ENCODE peak calls at places on chromosome 21, in six cellular contexts. O is H1, K is K562, D is HL-60, S is GM12878, V is HepG2. J is an unnamed sample.

GRCh38 chr21:37436180-37436579 is 69.6 kb downstream of the DYRK1A start:
- DNase-seq in O (no peak), S (no peak), K (no peak), D (no peak), V (no peak), J (no peak)

GRCh38 chr21:38929137-38929536 is 123.4 kb downstream of the ETS2 start:
- DNase-seq in D (no peak), S (no peak), K (no peak), V (no peak), O (no peak), J (no peak)

GRCh38 chr21:32494946-32495703 is 82.6 kb downstream of the EVA1C start:
- DNase-seq in O (no peak), S (no peak), K (no peak), V (no peak), D (no peak), J (no peak)

GRCh38 chr21:27645285-27645684 is 678.4 kb upstream of the ADAMTS5 start:
- DNase-seq in K (no peak), O (no peak), D (no peak), V (no peak), S (no peak), J (no peak)

GRCh38 chr21:26966978-26967913 is at the start of gene ADAMTS5:
- DNase-seq in S (no peak), K (no peak), V (no peak), D (peak), O (no peak), J (peak)

GRCh38 chr21:14762734-14763694 is 216.9 kb upstream of the SAMSN1 start:
- DNase-seq in O (no peak), S (peak), K (peak), V (no peak), D (peak), J (no peak)

GRCh38 chr21:37670883-37671282 is 245.4 kb downstream of the KCNJ6 start:
- DNase-seq in O (no peak), D (no peak), S (no peak), K (no peak), V (peak), J (no peak)

GRCh38 chr21:43793243-43793642 is 3.9 kb downstream of the RRP1 start:
- DNase-seq in D (no peak), V (no peak), O (no peak), S (no peak), K (no peak), J (no peak)

GRCh38 chr21:38712076-38712475 is 93.7 kb upstream of the ETS2 start:
- DNase-seq in S (no peak), K (peak), D (no peak), V (peak), O (peak), J (peak)

GRCh38 chr21:37036177-37036576 is 29.7 kb downstream of the RIPPLY3 start:
- DNase-seq in O (no peak), D (no peak), S (no peak), V (no peak), K (no peak), J (no peak)

DNA sequence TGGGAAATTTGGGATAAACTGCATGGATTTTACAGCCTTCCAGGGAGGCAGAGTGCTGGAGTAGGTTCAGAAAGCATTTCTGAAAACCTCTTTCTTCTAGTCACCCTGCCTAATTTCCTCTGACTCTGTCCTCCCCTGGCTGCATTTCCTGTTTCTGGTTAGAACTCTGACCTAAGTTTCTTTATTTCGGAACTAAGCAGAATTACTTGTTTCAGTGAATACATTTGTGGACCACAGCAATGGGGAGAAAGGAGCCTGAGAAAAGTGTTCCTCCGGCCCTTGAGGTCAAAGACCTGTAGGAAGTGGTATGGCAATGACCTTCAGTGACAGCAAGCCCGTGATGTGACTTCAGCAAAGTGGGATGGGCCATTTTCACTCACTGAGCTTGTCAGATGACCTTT is 173.4 kb upstream of the RUNX1 start:
- DNase-seq in S (peak), V (no peak), K (no peak), O (no peak), D (no peak), J (no peak)
- TF ChIP-seq GABPA in S (no peak), V (no peak), K (peak), O (no peak), D (no peak), J (no peak)

DNA sequence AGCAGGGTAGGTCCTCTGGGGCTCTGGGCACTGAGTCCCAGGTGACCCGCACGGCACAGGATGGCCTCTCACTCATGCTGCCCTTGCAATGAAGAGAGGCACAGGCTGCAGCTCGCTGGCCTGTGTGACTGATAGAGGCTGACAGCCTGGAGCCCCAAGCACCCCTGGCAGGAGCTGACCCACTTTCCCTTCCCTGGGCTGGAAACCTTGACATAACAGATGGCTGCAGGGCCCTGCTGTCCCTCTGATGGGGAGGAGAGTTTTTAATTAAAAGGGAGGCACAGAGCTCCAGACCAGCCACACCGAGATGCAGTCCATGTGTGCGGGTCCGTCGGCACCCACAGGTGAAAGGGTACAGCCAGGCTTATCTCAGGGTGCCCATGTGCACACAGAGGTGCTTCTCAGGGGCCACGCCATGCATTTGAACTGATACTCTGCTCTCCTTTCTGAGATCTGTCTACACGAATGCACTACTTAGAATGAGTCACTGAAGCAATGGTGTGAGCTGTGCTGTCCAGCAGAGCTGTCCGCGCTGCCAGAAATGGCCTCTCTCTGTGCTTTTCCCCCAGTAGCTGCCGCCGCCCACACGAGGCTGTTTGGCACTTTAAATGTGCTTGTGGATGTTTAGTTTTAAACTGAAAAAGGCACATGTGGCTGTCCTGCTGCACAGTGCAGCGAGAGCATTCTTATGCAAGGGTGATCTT is 87.3 kb upstream of the COL6A1 start:
- DNase-seq in K (no peak), O (no peak), S (no peak), D (no peak), V (no peak), J (peak)
- TF ChIP-seq GABPA in K (no peak), O (no peak), S (no peak), D (no peak), V (no peak), J (no peak)

DNA sequence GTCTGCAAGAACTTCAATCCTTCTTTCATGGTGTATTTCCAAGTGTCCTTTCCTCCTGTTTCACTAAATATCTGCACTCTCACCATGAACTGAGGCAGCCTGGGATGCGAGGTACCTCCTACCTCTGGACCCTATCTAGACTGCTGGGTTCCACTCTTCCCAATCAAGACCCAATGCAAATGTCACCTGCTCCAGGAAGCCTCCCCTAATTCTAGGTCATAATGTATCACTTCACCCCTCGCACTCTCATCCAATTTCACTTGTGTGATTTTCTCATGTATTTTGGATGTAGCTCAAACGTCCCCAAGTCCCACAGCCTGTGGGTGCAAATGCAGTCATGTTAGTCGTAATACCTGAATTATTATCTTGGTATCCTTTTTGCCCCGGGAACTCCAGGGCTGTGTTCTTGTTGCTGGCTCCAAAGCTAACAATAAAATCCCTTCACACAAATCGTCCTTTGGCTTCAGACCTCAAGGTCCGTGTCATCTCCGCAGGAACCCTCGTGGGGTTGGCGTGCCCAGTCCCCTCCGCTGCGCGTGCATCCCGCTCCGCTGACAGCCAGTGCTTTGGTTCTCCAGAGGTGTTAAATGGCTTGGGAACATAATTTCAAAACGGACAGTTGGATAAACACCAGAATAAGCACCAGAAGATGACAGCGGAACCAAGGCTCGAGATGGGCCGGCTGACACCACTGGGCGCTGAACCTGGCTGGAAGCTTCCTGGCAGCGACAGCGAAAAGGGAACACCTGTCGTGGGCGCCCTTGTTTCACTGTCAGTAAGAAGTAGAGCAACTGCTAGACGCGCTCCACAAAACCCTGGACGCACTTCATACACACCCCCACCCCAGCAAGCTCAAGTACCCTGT is 1.0 kb upstream of the BACH1 start:
- DNase-seq in S (no peak), V (no peak), K (no peak), D (no peak), O (no peak), J (no peak)
- TF ChIP-seq GABPA in S (no peak), V (no peak), K (no peak), D (no peak), O (no peak), J (no peak)

DNA sequence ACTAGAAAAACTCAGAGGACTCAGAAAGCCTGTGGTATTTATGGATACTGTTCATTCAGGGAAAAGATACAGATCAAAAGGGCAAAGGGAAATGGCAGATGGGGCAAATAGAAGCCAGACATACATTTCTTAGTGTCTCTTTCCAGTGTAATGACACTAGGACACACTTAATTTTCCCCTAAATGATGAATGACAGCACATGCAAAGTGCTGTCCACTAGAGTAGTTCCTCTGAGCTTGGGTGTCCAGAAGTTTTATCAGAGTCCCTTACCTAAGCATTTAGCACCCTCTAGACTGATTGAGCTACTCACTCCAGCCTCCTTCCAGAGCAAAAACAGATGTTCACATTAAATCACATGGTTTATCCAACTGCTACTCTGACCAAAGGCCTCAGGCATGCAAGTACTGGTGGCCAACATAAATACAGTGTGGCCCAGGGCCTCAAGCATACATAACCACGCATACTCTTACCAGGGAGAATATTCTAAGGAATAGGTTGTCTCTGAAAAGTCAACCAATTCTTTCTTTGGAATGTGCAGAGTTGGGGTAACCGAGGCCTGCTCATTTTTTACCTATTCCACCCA is 166.9 kb downstream of the NCAM2 start:
- DNase-seq in D (no peak), K (no peak), O (no peak), S (no peak), V (no peak), J (peak)
- TF ChIP-seq GABPA in D (no peak), K (no peak), O (no peak), S (no peak), V (no peak), J (no peak)

DNA sequence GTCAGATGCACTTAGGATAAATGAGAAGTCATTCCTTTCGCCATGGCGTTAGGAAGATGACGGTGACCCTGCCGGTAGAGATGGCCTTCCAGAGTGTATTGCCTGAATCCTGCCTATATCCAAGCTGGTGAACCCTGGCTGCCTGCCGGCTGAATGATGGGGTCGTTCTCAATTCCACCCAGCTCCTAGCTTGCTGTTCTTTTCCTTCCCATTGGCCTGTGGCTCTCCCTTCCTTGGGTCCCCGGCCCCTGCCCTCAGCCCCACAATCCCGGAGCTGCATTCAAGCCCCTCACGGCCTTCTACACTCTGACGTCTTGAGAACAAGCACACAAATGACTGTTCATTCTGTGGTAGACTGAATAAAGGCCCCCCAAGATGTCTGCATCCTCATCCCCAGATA is 28.2 kb upstream of the ZBTB21 start:
- DNase-seq in S (no peak), O (no peak), V (no peak), K (no peak), D (no peak), J (no peak)
- TF ChIP-seq GABPA in S (no peak), O (no peak), V (no peak), K (no peak), D (no peak), J (no peak)

DNA sequence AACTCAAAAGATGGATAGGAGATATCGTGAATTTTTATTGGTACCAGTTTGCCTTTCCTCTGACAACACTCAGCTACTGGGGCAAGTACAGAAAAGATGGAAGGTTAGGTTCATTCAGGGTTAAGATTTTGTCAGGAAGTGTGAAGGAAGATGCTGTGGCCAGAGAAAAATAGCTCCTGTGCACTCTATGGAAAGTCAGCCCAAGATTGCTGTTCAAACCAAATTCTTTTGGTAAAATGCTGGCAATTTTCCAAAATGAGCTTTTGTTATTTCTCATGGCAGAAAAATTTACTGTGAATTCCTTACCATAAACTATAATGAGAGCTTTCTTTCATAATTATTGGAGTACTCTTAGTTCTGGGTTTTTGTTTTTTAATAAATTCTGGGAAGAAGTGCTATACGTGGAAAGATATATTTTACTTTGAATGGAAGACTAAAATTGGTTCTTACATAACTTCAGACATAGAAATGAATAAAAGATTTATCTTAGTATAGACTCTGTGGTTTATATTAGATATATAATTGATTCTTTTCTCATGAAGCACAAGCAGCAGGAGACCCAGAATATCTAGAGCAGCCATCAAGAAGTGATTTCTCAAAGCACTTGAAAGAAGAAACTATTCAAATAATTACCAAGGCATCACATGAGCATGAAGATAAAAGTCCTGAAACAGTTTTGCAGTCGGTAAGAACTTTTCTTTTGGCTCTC is 112.2 kb downstream of the USP25 start:
- DNase-seq in S (no peak), O (no peak), V (no peak), K (no peak), D (no peak), J (no peak)
- TF ChIP-seq GABPA in S (no peak), O (no peak), V (no peak), K (no peak), D (no peak), J (no peak)

GRCh38 chr21:28801906-28802305 is 190.8 kb downstream of the LTN1 start:
- DNase-seq in D (no peak), S (no peak), K (no peak), O (no peak), V (no peak), J (no peak)
- TF ChIP-seq GABPA in D (no peak), S (no peak), K (no peak), O (no peak), V (no peak), J (no peak)

DNA sequence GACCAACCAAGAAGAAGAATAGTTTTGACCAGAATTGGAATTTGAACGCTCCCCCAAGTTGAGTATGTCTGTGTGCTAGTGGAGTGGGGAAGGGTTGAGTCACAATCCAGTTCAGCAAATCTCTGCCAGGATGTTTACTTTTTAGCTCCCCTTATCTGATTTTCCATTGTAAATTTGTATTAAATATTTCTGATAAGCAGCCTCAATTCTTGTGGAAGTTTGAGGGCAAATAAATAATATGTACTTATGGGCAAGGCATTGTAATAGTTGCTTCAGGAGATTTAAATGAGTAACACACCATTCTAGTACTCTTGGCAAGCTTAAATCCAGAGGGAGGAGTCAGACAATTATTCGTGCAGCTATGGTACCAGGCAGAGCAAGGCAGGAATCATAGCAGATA is 14.4 kb downstream of the CXADR start:
- DNase-seq in V (peak), K (no peak), D (no peak), S (no peak), O (no peak), J (peak)
- TF ChIP-seq GABPA in V (peak), K (no peak), D (no peak), S (no peak), O (no peak), J (no peak)

GRCh38 chr21:45330851-45331261 is 43.2 kb upstream of the POFUT2 start:
- DNase-seq in O (no peak), S (no peak), K (no peak), V (no peak), D (no peak), J (no peak)

GRCh38 chr21:45331521-45332257 is 44.0 kb upstream of the POFUT2 start:
- DNase-seq in S (no peak), O (no peak), V (no peak), K (no peak), D (no peak), J (peak)

GRCh38 chr21:45328198-45329087 is 40.7 kb upstream of the POFUT2 start:
- DNase-seq in S (no peak), O (no peak), D (no peak), V (no peak), K (no peak), J (no peak)

GRCh38 chr21:45329261-45330074 is 41.8 kb upstream of the POFUT2 start:
- DNase-seq in V (no peak), D (no peak), K (no peak), S (no peak), O (no peak), J (no peak)

GRCh38 chr21:45330075-45330781 is 42.5 kb upstream of the POFUT2 start:
- DNase-seq in O (peak), V (peak), S (no peak), D (no peak), K (no peak), J (no peak)
- TF ChIP-seq GABPA in O (no peak), V (no peak), S (no peak), D (no peak), K (no peak), J (no peak)

DNA sequence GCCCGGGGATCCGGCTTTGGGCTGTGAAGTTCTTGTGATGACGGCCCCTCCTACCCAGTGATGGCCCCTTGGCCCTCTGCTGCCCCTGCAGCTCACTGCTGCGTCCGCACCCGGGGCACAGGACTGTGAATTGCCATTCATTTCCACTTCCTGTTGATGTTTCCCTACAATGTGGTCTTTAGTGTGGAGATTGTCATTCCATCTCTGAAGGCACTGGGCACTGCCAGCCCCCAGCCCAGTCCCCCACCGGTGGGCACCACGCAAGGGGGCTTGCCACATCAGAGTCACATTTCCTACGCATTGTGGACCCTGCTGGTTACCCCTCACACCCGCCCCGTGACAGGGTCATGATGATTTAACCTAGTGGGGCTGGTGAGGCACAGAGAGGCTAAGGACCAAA is 2.5 kb upstream of the MX2 start:
- DNase-seq in D (no peak), K (no peak), S (no peak), O (no peak), V (no peak), J (no peak)
- TF ChIP-seq GABPA in D (no peak), K (no peak), S (no peak), O (no peak), V (no peak), J (no peak)

J was measured in SK-N-SH.